ENCODE peak calls at places on chromosomes 3 and 15, in seven cellular contexts. One of them, this sample, is unnamed.

GRCh38 chr15:80849308-80849707 is 70.1 kb downstream of the CEMIP start:
- DNase-seq in MM.1S: no peak
- DNase-seq in activated naive CD8-positive, alpha-beta T cell treated with anti-CD3 and anti-CD28 coated beads, Interleukin-2, amount 50 U/mL, for 24 hours: no peak
- DNase-seq in iPS-NIHi11: no peak
- DNase-seq in dermis blood vessel endothelial cell: no peak
- DNase-seq in CD4-positive, alpha-beta T cell: no peak
- DNase-seq in T-helper 1 cell: no peak
- DNase-seq in this sample: no peak

GRCh38 chr3:115659861-115660260 is 36.6 kb downstream of the GAP43 start:
- DNase-seq in T-helper 1 cell: no peak
- DNase-seq in iPS-NIHi11: no peak
- DNase-seq in activated naive CD8-positive, alpha-beta T cell treated with anti-CD3 and anti-CD28 coated beads, Interleukin-2, amount 50 U/mL, for 24 hours: no peak
- DNase-seq in CD4-positive, alpha-beta T cell: no peak
- DNase-seq in dermis blood vessel endothelial cell: no peak
- DNase-seq in MM.1S: no peak
- DNase-seq in this sample: no peak

GRCh38 chr3:171065732-171066131 is 39.2 kb upstream of the SLC2A2 start:
- DNase-seq in dermis blood vessel endothelial cell: no peak
- DNase-seq in MM.1S: no peak
- DNase-seq in iPS-NIHi11: no peak
- DNase-seq in T-helper 1 cell: no peak
- DNase-seq in CD4-positive, alpha-beta T cell: no peak
- DNase-seq in activated naive CD8-positive, alpha-beta T cell treated with anti-CD3 and anti-CD28 coated beads, Interleukin-2, amount 50 U/mL, for 24 hours: no peak
- DNase-seq in this sample: no peak

GRCh38 chr3:185779461-185779860 is 45.4 kb downstream of the IGF2BP2 start:
- DNase-seq in dermis blood vessel endothelial cell: no peak
- DNase-seq in CD4-positive, alpha-beta T cell: no peak
- DNase-seq in MM.1S: no peak
- DNase-seq in iPS-NIHi11: no peak
- DNase-seq in activated naive CD8-positive, alpha-beta T cell treated with anti-CD3 and anti-CD28 coated beads, Interleukin-2, amount 50 U/mL, for 24 hours: no peak
- DNase-seq in T-helper 1 cell: no peak
- DNase-seq in this sample: no peak

GRCh38 chr3:130414457-130414856 is 69.0 kb downstream of the COL6A5 start:
- DNase-seq in MM.1S: no peak
- DNase-seq in dermis blood vessel endothelial cell: peak
- DNase-seq in activated naive CD8-positive, alpha-beta T cell treated with anti-CD3 and anti-CD28 coated beads, Interleukin-2, amount 50 U/mL, for 24 hours: no peak
- DNase-seq in T-helper 1 cell: no peak
- DNase-seq in iPS-NIHi11: no peak
- DNase-seq in CD4-positive, alpha-beta T cell: no peak
- DNase-seq in this sample: no peak

GRCh38 chr3:149647285-149647684 is 10.5 kb downstream of the WWTR1 start:
- DNase-seq in CD4-positive, alpha-beta T cell: no peak
- DNase-seq in dermis blood vessel endothelial cell: no peak
- DNase-seq in activated naive CD8-positive, alpha-beta T cell treated with anti-CD3 and anti-CD28 coated beads, Interleukin-2, amount 50 U/mL, for 24 hours: no peak
- DNase-seq in MM.1S: peak
- DNase-seq in T-helper 1 cell: no peak
- DNase-seq in iPS-NIHi11: no peak
- DNase-seq in this sample: no peak

GRCh38 chr3:47762233-47762632 is 19.5 kb downstream of the SMARCC1 start:
- DNase-seq in dermis blood vessel endothelial cell: no peak
- DNase-seq in iPS-NIHi11: no peak
- DNase-seq in CD4-positive, alpha-beta T cell: no peak
- DNase-seq in activated naive CD8-positive, alpha-beta T cell treated with anti-CD3 and anti-CD28 coated beads, Interleukin-2, amount 50 U/mL, for 24 hours: no peak
- DNase-seq in MM.1S: no peak
- DNase-seq in T-helper 1 cell: no peak
- DNase-seq in this sample: peak

GRCh38 chr3:57689367-57690053 is 3.4 kb downstream of the DENND6A start:
- DNase-seq in CD4-positive, alpha-beta T cell: no peak
- DNase-seq in dermis blood vessel endothelial cell: no peak
- DNase-seq in MM.1S: no peak
- DNase-seq in T-helper 1 cell: no peak
- DNase-seq in activated naive CD8-positive, alpha-beta T cell treated with anti-CD3 and anti-CD28 coated beads, Interleukin-2, amount 50 U/mL, for 24 hours: no peak
- DNase-seq in iPS-NIHi11: peak
- DNase-seq in this sample: no peak

GRCh38 chr3:56413911-56414310 is 54.4 kb downstream of the ERC2 start:
- DNase-seq in CD4-positive, alpha-beta T cell: no peak
- DNase-seq in dermis blood vessel endothelial cell: no peak
- DNase-seq in MM.1S: no peak
- DNase-seq in T-helper 1 cell: no peak
- DNase-seq in iPS-NIHi11: no peak
- DNase-seq in activated naive CD8-positive, alpha-beta T cell treated with anti-CD3 and anti-CD28 coated beads, Interleukin-2, amount 50 U/mL, for 24 hours: no peak
- DNase-seq in this sample: no peak

GRCh38 chr3:171001250-171001893 is 25.1 kb downstream of the SLC2A2 start:
- DNase-seq in MM.1S: no peak
- DNase-seq in T-helper 1 cell: no peak
- DNase-seq in CD4-positive, alpha-beta T cell: no peak
- DNase-seq in activated naive CD8-positive, alpha-beta T cell treated with anti-CD3 and anti-CD28 coated beads, Interleukin-2, amount 50 U/mL, for 24 hours: no peak
- DNase-seq in iPS-NIHi11: no peak
- DNase-seq in dermis blood vessel endothelial cell: no peak
- DNase-seq in this sample: no peak

GRCh38 chr3:39275052-39275451 is 4.8 kb downstream of the CX3CR1 start:
- DNase-seq in activated naive CD8-positive, alpha-beta T cell treated with anti-CD3 and anti-CD28 coated beads, Interleukin-2, amount 50 U/mL, for 24 hours: no peak
- DNase-seq in dermis blood vessel endothelial cell: no peak
- DNase-seq in CD4-positive, alpha-beta T cell: no peak
- DNase-seq in iPS-NIHi11: no peak
- DNase-seq in T-helper 1 cell: no peak
- DNase-seq in MM.1S: no peak
- DNase-seq in this sample: no peak

GRCh38 chr3:156456771-156457224 is 98.1 kb downstream of the SSR3 start:
- DNase-seq in CD4-positive, alpha-beta T cell: no peak
- DNase-seq in T-helper 1 cell: no peak
- DNase-seq in activated naive CD8-positive, alpha-beta T cell treated with anti-CD3 and anti-CD28 coated beads, Interleukin-2, amount 50 U/mL, for 24 hours: no peak
- DNase-seq in dermis blood vessel endothelial cell: peak
- DNase-seq in MM.1S: no peak
- DNase-seq in iPS-NIHi11: peak
- DNase-seq in this sample: no peak

GRCh38 chr15:36501063-36501678 is 78.3 kb upstream of the CDIN1 start:
- DNase-seq in CD4-positive, alpha-beta T cell: no peak
- DNase-seq in MM.1S: peak
- DNase-seq in activated naive CD8-positive, alpha-beta T cell treated with anti-CD3 and anti-CD28 coated beads, Interleukin-2, amount 50 U/mL, for 24 hours: no peak
- DNase-seq in iPS-NIHi11: peak
- DNase-seq in dermis blood vessel endothelial cell: peak
- DNase-seq in T-helper 1 cell: peak
- DNase-seq in this sample: peak

GRCh38 chr3:173690542-173690941 is 293.0 kb downstream of the NLGN1 start:
- DNase-seq in MM.1S: no peak
- DNase-seq in iPS-NIHi11: no peak
- DNase-seq in CD4-positive, alpha-beta T cell: no peak
- DNase-seq in dermis blood vessel endothelial cell: no peak
- DNase-seq in activated naive CD8-positive, alpha-beta T cell treated with anti-CD3 and anti-CD28 coated beads, Interleukin-2, amount 50 U/mL, for 24 hours: no peak
- DNase-seq in T-helper 1 cell: no peak
- DNase-seq in this sample: no peak

GRCh38 chr3:52022323-52023100 is 26.8 kb upstream of the RPL29 start:
- DNase-seq in MM.1S: no peak
- DNase-seq in iPS-NIHi11: peak
- DNase-seq in activated naive CD8-positive, alpha-beta T cell treated with anti-CD3 and anti-CD28 coated beads, Interleukin-2, amount 50 U/mL, for 24 hours: no peak
- DNase-seq in dermis blood vessel endothelial cell: no peak
- DNase-seq in T-helper 1 cell: no peak
- DNase-seq in CD4-positive, alpha-beta T cell: no peak
- DNase-seq in this sample: peak